ENCODE peak calls at places on chromosome 5, in nine cellular contexts. One of them, this sample, is unnamed.

GRCh38 chr5:142677212-142677611 is 8.7 kb downstream of the FGF1 start:
- DNase-seq in left lung: no peak
- DNase-seq in uterus: no peak
- DNase-seq in GM06990: no peak
- DNase-seq in AG04450: no peak
- DNase-seq in epithelial cell of esophagus: peak; percentile 74
- DNase-seq in stomach: no peak
- DNase-seq in HFF-Myc: no peak
- DNase-seq in fibroblast of pulmonary artery: no peak
- DNase-seq in this sample: no peak

GRCh38 chr5:159106193-159106568 is 6.5 kb upstream of the EBF1 start:
- DNase-seq in left lung: no peak
- DNase-seq in uterus: no peak
- DNase-seq in GM06990: no peak
- DNase-seq in AG04450: no peak
- DNase-seq in epithelial cell of esophagus: peak; percentile 15
- DNase-seq in stomach: no peak
- DNase-seq in HFF-Myc: no peak
- DNase-seq in fibroblast of pulmonary artery: no peak
- DNase-seq in this sample: no peak

GRCh38 chr5:159163027-159163699 is 46.2 kb downstream of the RNF145 start:
- DNase-seq in left lung: no peak
- DNase-seq in uterus: no peak
- DNase-seq in GM06990: no peak
- DNase-seq in AG04450: peak; percentile 58
- DNase-seq in epithelial cell of esophagus: peak; percentile 92
- DNase-seq in stomach: no peak
- DNase-seq in HFF-Myc: peak; percentile 67
- DNase-seq in fibroblast of pulmonary artery: peak; percentile 27
- DNase-seq in this sample: no peak

GRCh38 chr5:157167219-157167621 is 1.2 kb upstream of the GARIN3 start:
- DNase-seq in left lung: no peak
- DNase-seq in uterus: no peak
- DNase-seq in GM06990: no peak
- DNase-seq in AG04450: no peak
- DNase-seq in epithelial cell of esophagus: no peak
- DNase-seq in stomach: no peak
- DNase-seq in HFF-Myc: no peak
- DNase-seq in fibroblast of pulmonary artery: no peak
- DNase-seq in this sample: no peak

GRCh38 chr5:91031396-91031741 is 351.7 kb downstream of the ARRDC3 start:
- DNase-seq in left lung: no peak
- DNase-seq in uterus: no peak
- DNase-seq in GM06990: no peak
- DNase-seq in AG04450: no peak
- DNase-seq in epithelial cell of esophagus: peak; percentile 20
- DNase-seq in stomach: no peak
- DNase-seq in HFF-Myc: no peak
- DNase-seq in fibroblast of pulmonary artery: no peak
- DNase-seq in this sample: no peak

GRCh38 chr5:93219641-93220145 is 361.3 kb downstream of the NR2F1-AS1 start:
- DNase-seq in left lung: no peak
- DNase-seq in uterus: no peak
- DNase-seq in GM06990: no peak
- DNase-seq in AG04450: no peak
- DNase-seq in epithelial cell of esophagus: no peak
- DNase-seq in stomach: no peak
- DNase-seq in HFF-Myc: no peak
- DNase-seq in fibroblast of pulmonary artery: peak; percentile 21
- DNase-seq in this sample: no peak

GRCh38 chr5:93257616-93258015 is 323.4 kb downstream of the NR2F1-AS1 start:
- DNase-seq in left lung: no peak
- DNase-seq in uterus: no peak
- DNase-seq in GM06990: no peak
- DNase-seq in AG04450: no peak
- DNase-seq in epithelial cell of esophagus: peak; percentile 7
- DNase-seq in stomach: no peak
- DNase-seq in HFF-Myc: no peak
- DNase-seq in fibroblast of pulmonary artery: no peak
- DNase-seq in this sample: no peak

GRCh38 chr5:93930098-93930497 is 188.7 kb upstream of the POU5F2 start:
- DNase-seq in left lung: no peak
- DNase-seq in uterus: no peak
- DNase-seq in GM06990: no peak
- DNase-seq in AG04450: no peak
- DNase-seq in epithelial cell of esophagus: no peak
- DNase-seq in stomach: no peak
- DNase-seq in HFF-Myc: no peak
- DNase-seq in fibroblast of pulmonary artery: no peak
- DNase-seq in this sample: no peak

GRCh38 chr5:50658243-50658642 is 8.2 kb upstream of the PARP8 start:
- DNase-seq in left lung: no peak
- DNase-seq in uterus: no peak
- DNase-seq in GM06990: no peak
- DNase-seq in AG04450: no peak
- DNase-seq in epithelial cell of esophagus: no peak
- DNase-seq in stomach: no peak
- DNase-seq in HFF-Myc: no peak
- DNase-seq in fibroblast of pulmonary artery: no peak
- DNase-seq in this sample: no peak

GRCh38 chr5:41413067-41413466 is 97.3 kb downstream of the PLCXD3 start:
- DNase-seq in left lung: no peak
- DNase-seq in uterus: no peak
- DNase-seq in GM06990: no peak
- DNase-seq in AG04450: no peak
- DNase-seq in epithelial cell of esophagus: no peak
- DNase-seq in stomach: no peak
- DNase-seq in HFF-Myc: no peak
- DNase-seq in fibroblast of pulmonary artery: no peak
- DNase-seq in this sample: no peak

GRCh38 chr5:124025306-124025705 is 513.3 kb downstream of the CSNK1G3 start:
- DNase-seq in left lung: no peak
- DNase-seq in uterus: no peak
- DNase-seq in GM06990: no peak
- DNase-seq in AG04450: no peak
- DNase-seq in epithelial cell of esophagus: no peak
- DNase-seq in stomach: no peak
- DNase-seq in HFF-Myc: no peak
- DNase-seq in fibroblast of pulmonary artery: no peak
- DNase-seq in this sample: no peak

GRCh38 chr5:131163315-131164119 is 1.5 kb downstream of the HINT1 start:
- DNase-seq in left lung: no peak
- DNase-seq in uterus: no peak
- DNase-seq in GM06990: no peak
- DNase-seq in AG04450: no peak
- DNase-seq in epithelial cell of esophagus: peak; percentile 19
- DNase-seq in stomach: no peak
- DNase-seq in HFF-Myc: no peak
- DNase-seq in fibroblast of pulmonary artery: peak; percentile 51
- DNase-seq in this sample: no peak

GRCh38 chr5:81525690-81526089 is 131.8 kb upstream of the ACOT12 start:
- DNase-seq in left lung: no peak
- DNase-seq in uterus: no peak
- DNase-seq in GM06990: no peak
- DNase-seq in AG04450: peak; percentile 30
- DNase-seq in epithelial cell of esophagus: peak; percentile 28
- DNase-seq in stomach: no peak
- DNase-seq in HFF-Myc: no peak
- DNase-seq in fibroblast of pulmonary artery: peak; percentile 70
- DNase-seq in this sample: no peak

GRCh38 chr5:36017622-36018021 is 26.4 kb upstream of the UGT3A1 start:
- DNase-seq in left lung: no peak
- DNase-seq in uterus: no peak
- DNase-seq in GM06990: no peak
- DNase-seq in AG04450: no peak
- DNase-seq in epithelial cell of esophagus: peak; percentile 50
- DNase-seq in stomach: no peak
- DNase-seq in HFF-Myc: no peak
- DNase-seq in fibroblast of pulmonary artery: no peak
- DNase-seq in this sample: peak; percentile 38

GRCh38 chr5:145495171-145495570 is 340.0 kb downstream of the PRELID2 start:
- DNase-seq in left lung: no peak
- DNase-seq in uterus: no peak
- DNase-seq in GM06990: no peak
- DNase-seq in AG04450: no peak
- DNase-seq in epithelial cell of esophagus: no peak
- DNase-seq in stomach: no peak
- DNase-seq in HFF-Myc: no peak
- DNase-seq in fibroblast of pulmonary artery: peak; percentile 15
- DNase-seq in this sample: no peak

DNA sequence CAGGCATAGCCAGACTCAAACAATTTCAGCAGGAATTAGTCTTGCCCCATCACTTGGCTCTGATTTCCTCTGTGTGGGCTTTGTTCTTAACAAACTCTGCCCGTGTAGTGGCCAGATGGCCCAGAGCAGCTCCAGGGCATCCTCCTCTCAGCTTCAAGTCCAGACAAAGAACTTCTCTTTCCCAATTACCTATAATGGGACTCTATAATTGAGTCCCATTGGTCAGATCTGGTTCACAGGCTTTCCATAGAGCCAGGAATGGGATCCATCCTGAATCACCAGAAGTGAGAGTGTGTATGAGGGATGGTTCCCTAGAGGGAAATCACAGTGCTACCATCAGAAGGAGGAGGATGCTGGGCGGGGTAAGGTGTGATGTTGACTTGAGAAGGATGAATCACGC is 515.8 kb downstream of the KIF4B start:
- DNase-seq in left lung: no peak
- DNase-seq in uterus: no peak
- DNase-seq in GM06990: no peak
- DNase-seq in AG04450: no peak
- DNase-seq in epithelial cell of esophagus: peak; percentile 99
- DNase-seq in stomach: no peak
- DNase-seq in HFF-Myc: no peak
- DNase-seq in fibroblast of pulmonary artery: no peak
- DNase-seq in this sample: no peak
- H3K4me3 ChIP-seq in left lung: no peak overlapping the region
- H3K4me3 ChIP-seq in uterus: no peak overlapping the region
- H3K4me3 ChIP-seq in GM06990: no peak overlapping the region
- H3K4me3 ChIP-seq in AG04450: no peak overlapping the region
- H3K4me3 ChIP-seq in epithelial cell of esophagus: no peak overlapping the region
- H3K4me3 ChIP-seq in stomach: no peak overlapping the region
- H3K4me3 ChIP-seq in HFF-Myc: no peak overlapping the region
- H3K4me3 ChIP-seq in fibroblast of pulmonary artery: no peak overlapping the region
- H3K4me3 ChIP-seq in this sample: no peak overlapping the region

GRCh38 chr5:140557965-140558364 is 692 bp upstream of the SRA1 start:
- DNase-seq in left lung: no peak
- DNase-seq in uterus: no peak
- DNase-seq in GM06990: no peak
- DNase-seq in AG04450: no peak
- DNase-seq in epithelial cell of esophagus: no peak
- DNase-seq in stomach: no peak
- DNase-seq in HFF-Myc: no peak
- DNase-seq in fibroblast of pulmonary artery: no peak
- DNase-seq in this sample: no peak

GRCh38 chr5:140558542-140558941 is 1.3 kb upstream of the SRA1 start:
- DNase-seq in left lung: no peak
- DNase-seq in uterus: no peak
- DNase-seq in GM06990: no peak
- DNase-seq in AG04450: no peak
- DNase-seq in epithelial cell of esophagus: no peak
- DNase-seq in stomach: no peak
- DNase-seq in HFF-Myc: no peak
- DNase-seq in fibroblast of pulmonary artery: no peak
- DNase-seq in this sample: no peak

GRCh38 chr5:140561753-140562523 is 2.5 kb downstream of the APBB3 start:
- DNase-seq in left lung: no peak
- DNase-seq in uterus: no peak
- DNase-seq in GM06990: no peak
- DNase-seq in AG04450: no peak
- DNase-seq in epithelial cell of esophagus: no peak
- DNase-seq in stomach: no peak
- DNase-seq in HFF-Myc: no peak
- DNase-seq in fibroblast of pulmonary artery: no peak
- DNase-seq in this sample: no peak

GRCh38 chr5:140557136-140557805 is at the start of gene SRA1:
- DNase-seq in left lung: peak; percentile 94
- DNase-seq in uterus: peak; percentile 93
- DNase-seq in GM06990: peak; percentile 92
- DNase-seq in AG04450: peak; percentile 65
- DNase-seq in epithelial cell of esophagus: peak; percentile 94
- DNase-seq in stomach: peak; percentile 95
- DNase-seq in HFF-Myc: peak; percentile 65
- DNase-seq in fibroblast of pulmonary artery: peak; percentile 91
- DNase-seq in this sample: peak; percentile 61

DNA sequence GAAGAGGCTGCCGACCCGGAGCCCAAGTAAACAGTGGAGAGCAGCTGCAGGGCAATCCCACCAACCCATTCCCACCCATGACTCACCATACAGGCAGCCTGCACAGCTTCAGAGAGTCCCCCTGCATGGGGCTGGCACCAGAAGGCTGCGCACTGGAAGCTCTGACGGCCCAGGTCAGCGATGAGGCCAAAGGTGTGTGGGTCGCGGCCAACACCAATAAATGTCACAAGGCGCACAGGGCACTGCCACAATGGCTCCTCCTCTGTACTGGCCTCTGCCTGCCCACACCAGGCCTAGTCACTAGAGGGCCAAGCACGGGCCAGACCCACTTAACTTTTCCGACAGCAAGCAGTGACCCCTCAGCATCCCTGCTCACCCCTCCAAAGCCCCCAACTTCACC is 3.0 kb upstream of the SRA1 start:
- DNase-seq in left lung: no peak
- DNase-seq in uterus: no peak
- DNase-seq in GM06990: no peak
- DNase-seq in AG04450: no peak
- DNase-seq in epithelial cell of esophagus: no peak
- DNase-seq in stomach: no peak
- DNase-seq in HFF-Myc: no peak
- DNase-seq in fibroblast of pulmonary artery: no peak
- DNase-seq in this sample: no peak
- TF ChIP-seq CTCF in left lung: no peak
- TF ChIP-seq CTCF in uterus: no peak
- TF ChIP-seq CTCF in GM06990: no peak
- TF ChIP-seq CTCF in AG04450: no peak
- TF ChIP-seq CTCF in epithelial cell of esophagus: no peak
- TF ChIP-seq CTCF in stomach: no peak
- TF ChIP-seq CTCF in HFF-Myc: no peak
- TF ChIP-seq CTCF in fibroblast of pulmonary artery: no peak
- TF ChIP-seq CTCF in this sample: no peak

DNA sequence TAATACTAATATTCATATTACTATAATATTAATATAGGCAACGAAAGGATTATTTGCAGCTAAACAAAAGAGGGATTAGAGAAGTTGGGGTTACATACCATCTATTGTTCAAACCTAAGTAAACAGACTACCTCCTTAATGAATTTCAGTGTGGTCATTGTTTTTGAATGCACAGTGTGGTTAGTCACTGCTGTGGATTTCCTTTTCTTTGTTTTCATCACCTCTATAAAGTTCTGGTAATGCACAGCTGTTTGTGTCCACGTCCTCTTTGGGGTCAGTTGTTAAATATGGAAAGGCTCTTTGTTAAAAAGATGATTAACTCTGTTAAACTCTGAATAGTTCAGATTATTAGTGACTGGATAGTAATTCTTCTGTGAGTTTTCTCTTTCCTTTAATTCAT is 233.6 kb downstream of the MAST4 start:
- DNase-seq in left lung: no peak
- DNase-seq in uterus: no peak
- DNase-seq in GM06990: no peak
- DNase-seq in AG04450: no peak
- DNase-seq in epithelial cell of esophagus: peak; percentile 86
- DNase-seq in stomach: no peak
- DNase-seq in HFF-Myc: no peak
- DNase-seq in fibroblast of pulmonary artery: peak; percentile 92
- DNase-seq in this sample: no peak
- H3K4me3 ChIP-seq in left lung: no peak overlapping the region
- H3K4me3 ChIP-seq in uterus: no peak overlapping the region
- H3K4me3 ChIP-seq in GM06990: no peak overlapping the region
- H3K4me3 ChIP-seq in AG04450: no peak overlapping the region
- H3K4me3 ChIP-seq in epithelial cell of esophagus: no peak overlapping the region
- H3K4me3 ChIP-seq in stomach: peak overlapping the region; percentile 47
- H3K4me3 ChIP-seq in HFF-Myc: no peak overlapping the region
- H3K4me3 ChIP-seq in fibroblast of pulmonary artery: peak overlapping the region; percentile 62
- H3K4me3 ChIP-seq in this sample: no peak overlapping the region

GRCh38 chr5:134555889-134556311 is 30.4 kb downstream of the JADE2 start:
- DNase-seq in left lung: peak; percentile 63
- DNase-seq in uterus: no peak
- DNase-seq in GM06990: peak; percentile 67
- DNase-seq in AG04450: no peak
- DNase-seq in epithelial cell of esophagus: peak; percentile 51
- DNase-seq in stomach: peak; percentile 40
- DNase-seq in HFF-Myc: no peak
- DNase-seq in fibroblast of pulmonary artery: peak; percentile 74
- DNase-seq in this sample: no peak
- TF ChIP-seq CTCF in left lung: no peak
- TF ChIP-seq CTCF in uterus: no peak
- TF ChIP-seq CTCF in GM06990: peak; percentile 4
- TF ChIP-seq CTCF in AG04450: peak; percentile 5
- TF ChIP-seq CTCF in epithelial cell of esophagus: no peak
- TF ChIP-seq CTCF in stomach: no peak
- TF ChIP-seq CTCF in HFF-Myc: no peak
- TF ChIP-seq CTCF in fibroblast of pulmonary artery: no peak
- TF ChIP-seq CTCF in this sample: no peak